ENCODE peak calls at places on chromosomes 5 and 9, in eight cellular contexts. R, Z, P, V, G, O, U and X are unnamed samples.

GRCh38 chr5:140966293-140967225 is at the start of gene PCDHAC2:
- DNase-seq in G (peak; percentile 24), V (peak; percentile 34), Z (no peak), P (peak; percentile 82), U (peak; percentile 2), R (peak; percentile 83), O (peak; percentile 94), X (peak; percentile 26)

GRCh38 chr5:174831985-174832384 is 107.6 kb downstream of the MSX2 start:
- DNase-seq in G (no peak), P (no peak), R (no peak), U (peak; percentile 22), O (no peak), V (no peak), Z (peak; percentile 4), X (peak; percentile 10)

GRCh38 chr9:134548618-134549017 is 93.0 kb upstream of the COL5A1 start:
- DNase-seq in U (no peak), V (no peak), R (no peak), G (no peak), O (no peak), Z (no peak), P (no peak), X (no peak)

GRCh38 chr5:32876791-32877190 is 165.7 kb downstream of the NPR3 start:
- DNase-seq in O (no peak), G (no peak), P (no peak), Z (no peak), R (no peak), V (no peak), U (no peak), X (no peak)

GRCh38 chr9:32251539-32251938 is 132.9 kb upstream of the ACO1 start:
- DNase-seq in U (peak; percentile 4), R (peak; percentile 72), V (peak; percentile 47), O (peak; percentile 88), P (peak; percentile 81), G (peak; percentile 38), Z (peak; percentile 49), X (peak; percentile 63)

GRCh38 chr9:98248737-98249474 is 6.5 kb downstream of the TBC1D2 start:
- DNase-seq in R (no peak), V (no peak), G (peak; percentile 95), P (peak; percentile 82), Z (peak; percentile 87), U (peak; percentile 96), O (no peak), X (peak; percentile 96)

GRCh38 chr5:167261309-167262100 is 1029.9 kb upstream of the WWC1 start:
- DNase-seq in V (no peak), U (no peak), R (no peak), O (peak; percentile 74), Z (peak; percentile 5), G (no peak), P (no peak), X (no peak)

GRCh38 chr5:112687306-112687705 is 50.4 kb upstream of the APC start:
- DNase-seq in P (no peak), R (no peak), Z (no peak), O (peak; percentile 76), G (no peak), U (no peak), V (no peak), X (no peak)

GRCh38 chr9:123359546-123359945 is 3.5 kb downstream of the CRB2 start:
- DNase-seq in R (no peak), G (no peak), V (no peak), Z (no peak), P (no peak), U (no peak), O (no peak), X (no peak)

GRCh38 chr9:19464764-19465570 is 56.2 kb downstream of the ACER2 start:
- DNase-seq in P (peak; percentile 87), U (peak; percentile 70), R (peak; percentile 94), V (peak; percentile 75), G (peak; percentile 81), O (peak; percentile 93), Z (peak; percentile 85), X (peak; percentile 87)

GRCh38 chr5:82291429-82291828 is 13.3 kb upstream of the RPS23 start:
- DNase-seq in V (no peak), P (no peak), Z (no peak), O (no peak), G (no peak), U (no peak), R (no peak), X (no peak)

GRCh38 chr5:33675958-33676464 is 215.8 kb downstream of the ADAMTS12 start:
- DNase-seq in Z (no peak), V (no peak), G (no peak), R (no peak), P (no peak), U (no peak), O (no peak), X (no peak)

GRCh38 chr5:579746-580366 is 32.3 kb upstream of the CEP72 start:
- DNase-seq in O (no peak), R (no peak), V (no peak), G (no peak), U (no peak), Z (no peak), P (no peak), X (no peak)

GRCh38 chr5:133453825-133454224 is 158.5 kb downstream of the FSTL4 start:
- DNase-seq in R (peak; percentile 75), O (no peak), P (no peak), Z (no peak), U (no peak), V (no peak), G (no peak), X (peak; percentile 3)

GRCh38 chr9:133023117-133023890 is 7.5 kb upstream of the GTF3C5 start:
- DNase-seq in U (no peak), O (peak; percentile 50), Z (no peak), R (no peak), P (no peak), G (no peak), V (no peak), X (peak; percentile 6)

GRCh38 chr5:108654042-108654441 is 93.7 kb upstream of the FER start:
- DNase-seq in U (peak; percentile 61), Z (peak; percentile 26), V (no peak), G (peak; percentile 6), P (no peak), O (no peak), R (no peak), X (no peak)

GRCh38 chr5:114319821-114320220 is 42.0 kb upstream of the KCNN2 start:
- DNase-seq in Z (no peak), P (no peak), R (no peak), G (peak; percentile 40), V (no peak), U (no peak), O (no peak), X (peak; percentile 29)

DNA sequence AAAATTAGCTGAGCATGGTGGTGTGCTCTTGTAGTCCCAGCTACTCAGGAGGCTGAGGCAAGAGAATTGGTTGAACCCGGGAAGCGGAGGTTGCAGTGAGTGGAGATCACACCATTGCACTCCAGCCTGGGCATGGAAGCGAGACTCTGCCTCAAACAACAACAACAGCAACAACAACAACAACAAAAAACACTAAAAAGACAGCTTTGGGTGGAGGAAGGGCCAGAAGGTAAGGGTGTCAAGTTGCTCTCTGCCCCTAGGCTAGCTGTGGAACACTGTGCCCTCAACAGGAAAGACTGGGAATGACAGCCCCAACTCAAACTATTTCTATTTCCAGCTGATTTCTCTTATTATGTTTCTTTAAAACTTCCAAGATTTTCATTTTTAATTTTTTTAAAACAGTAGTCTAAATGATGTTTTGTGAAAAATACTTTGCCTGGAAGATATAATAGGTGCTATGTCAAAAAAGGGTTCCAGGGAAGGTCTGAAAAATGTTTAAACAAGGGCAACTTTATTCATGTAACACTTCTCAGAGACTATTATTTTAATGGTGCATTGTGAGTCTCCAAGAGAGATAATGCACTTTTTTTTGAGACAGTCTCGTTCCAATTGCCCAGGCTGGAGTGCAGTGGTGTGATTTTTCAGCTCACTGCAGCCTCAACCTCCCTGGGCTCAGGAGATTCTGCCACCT is 29.9 kb downstream of the CLINT1 start:
- DNase-seq in G (no peak), P (no peak), Z (no peak), O (peak; percentile 78), U (no peak), R (peak; percentile 14), V (no peak), X (peak; percentile 25)
- TF ChIP-seq CTCF in G (no peak), P (peak; percentile 10), Z (peak; percentile 36), O (peak; percentile 68), U (peak; percentile 22), R (peak; percentile 39), V (peak; percentile 17), X (peak; percentile 47)

DNA sequence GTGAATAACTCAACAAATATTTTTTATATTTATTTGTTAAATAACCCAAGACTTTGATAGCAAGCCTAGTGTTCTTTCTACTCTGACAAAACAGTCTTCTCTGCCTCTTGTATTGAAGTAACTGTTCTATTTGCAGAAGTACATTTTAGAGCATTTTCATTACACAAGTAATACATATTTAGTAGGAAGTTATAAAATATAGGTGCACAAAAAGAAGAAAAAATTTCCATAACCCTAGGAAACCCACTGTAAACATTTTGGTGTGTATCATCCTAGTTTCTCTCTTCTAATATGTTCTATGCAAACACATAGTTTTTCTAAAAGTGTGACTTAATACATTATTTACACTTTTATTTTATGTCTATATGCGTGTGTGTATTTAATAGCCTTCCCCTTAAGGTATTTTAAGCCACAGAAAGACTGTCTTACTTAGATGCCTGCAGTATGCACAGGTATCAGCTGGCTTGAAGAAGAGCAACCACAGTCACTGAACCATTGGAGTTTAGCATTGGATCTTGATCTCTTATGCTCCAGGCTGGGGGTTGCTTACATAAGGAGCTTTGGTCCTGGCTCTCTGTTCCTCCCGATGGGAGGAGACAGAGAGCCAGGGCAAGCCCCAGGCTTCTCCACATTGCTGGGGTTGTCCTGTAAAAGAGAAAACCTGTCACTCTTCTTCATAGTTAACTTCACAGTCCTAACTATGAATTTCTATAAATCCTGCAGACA is 3.8 kb downstream of the SELENOP start:
- DNase-seq in V (no peak), G (no peak), O (peak; percentile 15), Z (peak; percentile 4), U (no peak), R (no peak), P (peak; percentile 46), X (no peak)
- H3K4me3 ChIP-seq in V (no peak overlapping the region), G (no peak overlapping the region), O (no peak overlapping the region), Z (no peak overlapping the region), U (no peak overlapping the region), R (no peak overlapping the region), P (peak overlapping the region; percentile 14), X (no peak overlapping the region)

DNA sequence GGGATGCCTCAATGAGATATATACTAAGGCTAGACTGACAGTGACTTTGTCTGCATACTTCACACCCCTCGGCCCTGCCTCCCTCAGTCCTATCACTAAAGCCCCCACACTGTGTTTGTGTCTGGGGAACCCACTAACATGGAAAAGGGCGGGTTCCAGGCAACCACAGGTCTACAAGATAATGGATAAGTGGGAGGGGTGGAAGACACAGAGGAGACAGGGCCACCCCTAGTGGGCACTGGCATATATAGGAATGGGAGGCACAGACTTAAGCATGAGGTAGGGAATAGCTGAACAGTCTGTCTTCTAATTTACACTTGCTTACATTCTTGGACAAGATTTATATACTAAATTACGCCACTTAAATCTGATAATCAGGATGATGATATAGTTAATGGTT is 74.0 kb downstream of the SLIT3 start:
- DNase-seq in V (no peak), O (peak; percentile 64), P (no peak), G (no peak), R (peak; percentile 26), Z (no peak), U (no peak), X (no peak)
- TF ChIP-seq CTCF in V (no peak), O (peak; percentile 50), P (no peak), G (no peak), R (no peak), Z (no peak), U (no peak), X (no peak)

DNA sequence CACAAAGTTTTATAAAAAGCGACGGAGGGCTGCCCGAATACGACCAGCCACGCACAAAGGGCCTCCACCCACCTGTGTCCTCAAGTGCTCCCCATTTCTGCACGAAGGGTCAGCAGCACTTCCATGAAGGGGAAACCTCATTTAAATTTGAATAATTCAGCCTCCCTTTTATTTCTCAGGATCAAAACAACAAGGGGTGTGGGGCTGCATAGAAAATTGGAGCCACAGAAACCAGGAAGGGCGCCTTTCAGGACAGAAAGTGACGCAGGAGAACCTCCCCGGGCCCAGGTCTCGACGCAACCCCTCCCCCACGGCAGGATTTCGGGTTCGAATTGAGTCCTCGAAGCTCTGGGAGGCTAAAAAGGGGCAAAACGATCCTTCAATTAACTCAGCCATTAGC is 2.1 kb downstream of the NRARP start:
- DNase-seq in V (peak; percentile 56), G (no peak), U (no peak), Z (no peak), R (no peak), P (no peak), O (peak; percentile 80), X (no peak)
- H3K4me3 ChIP-seq in V (no peak overlapping the region), G (no peak overlapping the region), U (no peak overlapping the region), Z (no peak overlapping the region), R (no peak overlapping the region), P (peak overlapping the region; percentile 68), O (peak overlapping the region; percentile 94), X (no peak overlapping the region)